ENCODE peak calls at places on chromosomes 2 and 18, in six cellular contexts. B is GM04504, P is upper lobe of right lung, I is fibroblast of mammary gland, R is OCI-M1, N is neuronal stem cell. Y is an unnamed sample.

GRCh38 chr2:30332791-30333453 is 101.6 kb downstream of the LBH start:
- DNase-seq in N (no peak), R (no peak), I (no peak), B (no peak), P (no peak), Y (no peak)

GRCh38 chr18:64202229-64202835 is 53.4 kb upstream of the LINC00305 start:
- DNase-seq in N (no peak), B (no peak), R (no peak), I (no peak), P (no peak), Y (no peak)

GRCh38 chr2:216780843-216781242 is 79.0 kb downstream of the TNP1 start:
- DNase-seq in R (peak), I (no peak), P (no peak), N (no peak), B (no peak), Y (no peak)

GRCh38 chr2:178473931-178474330 is 4.5 kb downstream of the FKBP7 start:
- DNase-seq in I (peak), R (no peak), N (no peak), P (no peak), B (no peak), Y (no peak)

GRCh38 chr2:142153601-142154000 is 22.8 kb upstream of the LRP1B start:
- DNase-seq in P (no peak), B (no peak), I (no peak), N (no peak), R (no peak), Y (peak)

GRCh38 chr18:14999085-14999975 is 251.4 kb downstream of the ANKRD30B start:
- DNase-seq in B (no peak), N (no peak), R (no peak), I (no peak), P (peak), Y (no peak)

GRCh38 chr2:62443886-62444285 is 62.1 kb downstream of the TMEM17 start:
- DNase-seq in I (no peak), N (no peak), B (no peak), P (no peak), R (no peak), Y (no peak)

GRCh38 chr2:8489221-8489620 is 192.6 kb upstream of the ID2 start:
- DNase-seq in P (no peak), I (peak), N (no peak), B (no peak), R (no peak), Y (no peak)

GRCh38 chr2:214193943-214194342 is 216.9 kb upstream of the VWC2L start:
- DNase-seq in N (no peak), B (peak), P (no peak), I (peak), R (no peak), Y (peak)

GRCh38 chr2:14720319-14720718 is 87.8 kb downstream of the LRATD1 start:
- DNase-seq in N (no peak), I (peak), B (no peak), R (no peak), P (no peak), Y (peak)

GRCh38 chr2:35314049-35314448 is 1041.5 kb upstream of the CRIM1 start:
- DNase-seq in B (no peak), N (no peak), R (no peak), I (no peak), P (no peak), Y (no peak)